ENCODE peak calls at places on chromosomes 11 and 22, in five cellular contexts. One of them, this sample, is unnamed.

GRCh38 chr11:101880208-101880607 is 34.6 kb upstream of the CEP126 start:
- DNase-seq in activated CD4-positive, alpha-beta T cell treated with anti-CD3 and anti-CD28 coated beads, Interleukin-2, amount 10 ng/mL, durations not matched to agents 7 days and 5 days: no peak
- DNase-seq in OCI-LY7: peak
- DNase-seq in CD4-positive, alpha-beta T cell: no peak
- DNase-seq in A549: peak
- DNase-seq in this sample: peak

GRCh38 chr22:19598054-19598855 is 74.0 kb upstream of the CLDN5 start:
- DNase-seq in activated CD4-positive, alpha-beta T cell treated with anti-CD3 and anti-CD28 coated beads, Interleukin-2, amount 10 ng/mL, durations not matched to agents 7 days and 5 days: peak
- DNase-seq in OCI-LY7: peak
- DNase-seq in CD4-positive, alpha-beta T cell: peak
- DNase-seq in A549: no peak
- DNase-seq in this sample: no peak

GRCh38 chr22:27438271-27438980 is 363.1 kb downstream of the MN1 start:
- DNase-seq in activated CD4-positive, alpha-beta T cell treated with anti-CD3 and anti-CD28 coated beads, Interleukin-2, amount 10 ng/mL, durations not matched to agents 7 days and 5 days: no peak
- DNase-seq in OCI-LY7: no peak
- DNase-seq in CD4-positive, alpha-beta T cell: no peak
- DNase-seq in A549: no peak
- DNase-seq in this sample: no peak

GRCh38 chr11:11179239-11179638 is 173.8 kb downstream of the CSNK2A3 start:
- DNase-seq in activated CD4-positive, alpha-beta T cell treated with anti-CD3 and anti-CD28 coated beads, Interleukin-2, amount 10 ng/mL, durations not matched to agents 7 days and 5 days: no peak
- DNase-seq in OCI-LY7: no peak
- DNase-seq in CD4-positive, alpha-beta T cell: no peak
- DNase-seq in A549: peak
- DNase-seq in this sample: no peak

GRCh38 chr11:82270870-82271269 is 462.8 kb downstream of the FAM181B start:
- DNase-seq in activated CD4-positive, alpha-beta T cell treated with anti-CD3 and anti-CD28 coated beads, Interleukin-2, amount 10 ng/mL, durations not matched to agents 7 days and 5 days: no peak
- DNase-seq in OCI-LY7: no peak
- DNase-seq in CD4-positive, alpha-beta T cell: no peak
- DNase-seq in A549: no peak
- DNase-seq in this sample: no peak

GRCh38 chr11:33657757-33658156 is 42.9 kb downstream of the C11orf91 start:
- DNase-seq in activated CD4-positive, alpha-beta T cell treated with anti-CD3 and anti-CD28 coated beads, Interleukin-2, amount 10 ng/mL, durations not matched to agents 7 days and 5 days: no peak
- DNase-seq in OCI-LY7: no peak
- DNase-seq in CD4-positive, alpha-beta T cell: no peak
- DNase-seq in A549: no peak
- DNase-seq in this sample: no peak

GRCh38 chr11:94675788-94676187 is 92.4 kb upstream of the AMOTL1 start:
- DNase-seq in activated CD4-positive, alpha-beta T cell treated with anti-CD3 and anti-CD28 coated beads, Interleukin-2, amount 10 ng/mL, durations not matched to agents 7 days and 5 days: no peak
- DNase-seq in OCI-LY7: no peak
- DNase-seq in CD4-positive, alpha-beta T cell: no peak
- DNase-seq in A549: no peak
- DNase-seq in this sample: no peak

GRCh38 chr11:122642472-122642922 is 13.0 kb upstream of the UBASH3B start:
- DNase-seq in activated CD4-positive, alpha-beta T cell treated with anti-CD3 and anti-CD28 coated beads, Interleukin-2, amount 10 ng/mL, durations not matched to agents 7 days and 5 days: no peak
- DNase-seq in OCI-LY7: no peak
- DNase-seq in CD4-positive, alpha-beta T cell: no peak
- DNase-seq in A549: peak
- DNase-seq in this sample: no peak

GRCh38 chr11:32137263-32137662 is 46.4 kb downstream of the RCN1 start:
- DNase-seq in activated CD4-positive, alpha-beta T cell treated with anti-CD3 and anti-CD28 coated beads, Interleukin-2, amount 10 ng/mL, durations not matched to agents 7 days and 5 days: no peak
- DNase-seq in OCI-LY7: no peak
- DNase-seq in CD4-positive, alpha-beta T cell: no peak
- DNase-seq in A549: peak
- DNase-seq in this sample: no peak

GRCh38 chr11:1262172-1263006 is 39.5 kb downstream of the MUC5B start:
- DNase-seq in activated CD4-positive, alpha-beta T cell treated with anti-CD3 and anti-CD28 coated beads, Interleukin-2, amount 10 ng/mL, durations not matched to agents 7 days and 5 days: peak
- DNase-seq in OCI-LY7: peak
- DNase-seq in CD4-positive, alpha-beta T cell: peak
- DNase-seq in A549: peak
- DNase-seq in this sample: peak

GRCh38 chr11:29159552-29160465 is 857.0 kb downstream of the KCNA4 start:
- DNase-seq in activated CD4-positive, alpha-beta T cell treated with anti-CD3 and anti-CD28 coated beads, Interleukin-2, amount 10 ng/mL, durations not matched to agents 7 days and 5 days: peak
- DNase-seq in OCI-LY7: peak
- DNase-seq in CD4-positive, alpha-beta T cell: no peak
- DNase-seq in A549: peak
- DNase-seq in this sample: peak

GRCh38 chr11:118615996-118616395 is 8.6 kb downstream of the PHLDB1 start:
- DNase-seq in activated CD4-positive, alpha-beta T cell treated with anti-CD3 and anti-CD28 coated beads, Interleukin-2, amount 10 ng/mL, durations not matched to agents 7 days and 5 days: no peak
- DNase-seq in OCI-LY7: no peak
- DNase-seq in CD4-positive, alpha-beta T cell: no peak
- DNase-seq in A549: no peak
- DNase-seq in this sample: no peak

GRCh38 chr11:87301785-87302540 is 264.2 kb downstream of the TMEM135 start:
- DNase-seq in activated CD4-positive, alpha-beta T cell treated with anti-CD3 and anti-CD28 coated beads, Interleukin-2, amount 10 ng/mL, durations not matched to agents 7 days and 5 days: no peak
- DNase-seq in OCI-LY7: no peak
- DNase-seq in CD4-positive, alpha-beta T cell: no peak
- DNase-seq in A549: no peak
- DNase-seq in this sample: no peak

GRCh38 chr22:49783036-49783746 is 44.5 kb downstream of the BRD1 start:
- DNase-seq in activated CD4-positive, alpha-beta T cell treated with anti-CD3 and anti-CD28 coated beads, Interleukin-2, amount 10 ng/mL, durations not matched to agents 7 days and 5 days: no peak
- DNase-seq in OCI-LY7: no peak
- DNase-seq in CD4-positive, alpha-beta T cell: no peak
- DNase-seq in A549: no peak
- DNase-seq in this sample: no peak

GRCh38 chr11:70303070-70303469 is 32.6 kb downstream of the PPFIA1 start:
- DNase-seq in activated CD4-positive, alpha-beta T cell treated with anti-CD3 and anti-CD28 coated beads, Interleukin-2, amount 10 ng/mL, durations not matched to agents 7 days and 5 days: no peak
- DNase-seq in OCI-LY7: no peak
- DNase-seq in CD4-positive, alpha-beta T cell: no peak
- DNase-seq in A549: no peak
- DNase-seq in this sample: no peak

GRCh38 chr22:36351921-36352774 is 35.6 kb downstream of the MYH9 start:
- DNase-seq in activated CD4-positive, alpha-beta T cell treated with anti-CD3 and anti-CD28 coated beads, Interleukin-2, amount 10 ng/mL, durations not matched to agents 7 days and 5 days: no peak
- DNase-seq in OCI-LY7: no peak
- DNase-seq in CD4-positive, alpha-beta T cell: no peak
- DNase-seq in A549: peak
- DNase-seq in this sample: no peak

GRCh38 chr22:39524089-39524752 is 3.9 kb downstream of the ATF4 start:
- DNase-seq in activated CD4-positive, alpha-beta T cell treated with anti-CD3 and anti-CD28 coated beads, Interleukin-2, amount 10 ng/mL, durations not matched to agents 7 days and 5 days: no peak
- DNase-seq in OCI-LY7: peak
- DNase-seq in CD4-positive, alpha-beta T cell: no peak
- DNase-seq in A549: no peak
- DNase-seq in this sample: peak

GRCh38 chr11:79150966-79151365 is 289.9 kb downstream of the TENM4 start:
- DNase-seq in activated CD4-positive, alpha-beta T cell treated with anti-CD3 and anti-CD28 coated beads, Interleukin-2, amount 10 ng/mL, durations not matched to agents 7 days and 5 days: no peak
- DNase-seq in OCI-LY7: no peak
- DNase-seq in CD4-positive, alpha-beta T cell: no peak
- DNase-seq in A549: no peak
- DNase-seq in this sample: no peak

GRCh38 chr11:61912991-61913698 is 4.2 kb downstream of the RAB3IL1 start:
- DNase-seq in activated CD4-positive, alpha-beta T cell treated with anti-CD3 and anti-CD28 coated beads, Interleukin-2, amount 10 ng/mL, durations not matched to agents 7 days and 5 days: no peak
- DNase-seq in OCI-LY7: no peak
- DNase-seq in CD4-positive, alpha-beta T cell: no peak
- DNase-seq in A549: no peak
- DNase-seq in this sample: no peak

GRCh38 chr22:32603651-32604540 is 129.3 kb downstream of the FBXO7 start:
- DNase-seq in activated CD4-positive, alpha-beta T cell treated with anti-CD3 and anti-CD28 coated beads, Interleukin-2, amount 10 ng/mL, durations not matched to agents 7 days and 5 days: no peak
- DNase-seq in OCI-LY7: no peak
- DNase-seq in CD4-positive, alpha-beta T cell: no peak
- DNase-seq in A549: no peak
- DNase-seq in this sample: no peak

GRCh38 chr11:75893202-75893601 is 78.2 kb downstream of the UVRAG start:
- DNase-seq in activated CD4-positive, alpha-beta T cell treated with anti-CD3 and anti-CD28 coated beads, Interleukin-2, amount 10 ng/mL, durations not matched to agents 7 days and 5 days: no peak
- DNase-seq in OCI-LY7: no peak
- DNase-seq in CD4-positive, alpha-beta T cell: no peak
- DNase-seq in A549: no peak
- DNase-seq in this sample: no peak

GRCh38 chr11:92667446-92668165 is 301.8 kb upstream of the MTNR1B start:
- DNase-seq in activated CD4-positive, alpha-beta T cell treated with anti-CD3 and anti-CD28 coated beads, Interleukin-2, amount 10 ng/mL, durations not matched to agents 7 days and 5 days: no peak
- DNase-seq in OCI-LY7: no peak
- DNase-seq in CD4-positive, alpha-beta T cell: no peak
- DNase-seq in A549: no peak
- DNase-seq in this sample: no peak

GRCh38 chr11:22162754-22163153 is 30.1 kb upstream of the ANO5 start:
- DNase-seq in activated CD4-positive, alpha-beta T cell treated with anti-CD3 and anti-CD28 coated beads, Interleukin-2, amount 10 ng/mL, durations not matched to agents 7 days and 5 days: no peak
- DNase-seq in OCI-LY7: no peak
- DNase-seq in CD4-positive, alpha-beta T cell: no peak
- DNase-seq in A549: no peak
- DNase-seq in this sample: no peak

GRCh38 chr11:65112551-65113360 is 1.1 kb downstream of the TM7SF2 start:
- DNase-seq in activated CD4-positive, alpha-beta T cell treated with anti-CD3 and anti-CD28 coated beads, Interleukin-2, amount 10 ng/mL, durations not matched to agents 7 days and 5 days: peak
- DNase-seq in OCI-LY7: peak
- DNase-seq in CD4-positive, alpha-beta T cell: peak
- DNase-seq in A549: peak
- DNase-seq in this sample: peak

GRCh38 chr11:73330569-73331093 is 22.6 kb downstream of the ARHGEF17 start:
- DNase-seq in activated CD4-positive, alpha-beta T cell treated with anti-CD3 and anti-CD28 coated beads, Interleukin-2, amount 10 ng/mL, durations not matched to agents 7 days and 5 days: no peak
- DNase-seq in OCI-LY7: no peak
- DNase-seq in CD4-positive, alpha-beta T cell: no peak
- DNase-seq in A549: peak
- DNase-seq in this sample: no peak

GRCh38 chr11:72777755-72778278 is 16.0 kb downstream of the STARD10 start:
- DNase-seq in activated CD4-positive, alpha-beta T cell treated with anti-CD3 and anti-CD28 coated beads, Interleukin-2, amount 10 ng/mL, durations not matched to agents 7 days and 5 days: no peak
- DNase-seq in OCI-LY7: no peak
- DNase-seq in CD4-positive, alpha-beta T cell: no peak
- DNase-seq in A549: no peak
- DNase-seq in this sample: no peak